ENCODE peak calls at places on chromosomes 3 and 15, in five cellular contexts. U is stomach, B is transverse colon, O is suprapubic skin, P is upper lobe of left lung. E is an unnamed sample.

GRCh38 chr15:85500060-85500708 is 119.8 kb downstream of the AKAP13 start:
- DNase-seq in U (no peak), B (no peak), O (no peak), P (no peak), E (no peak)

GRCh38 chr3:123561188-123561587 is 23.7 kb downstream of the HACD2 start:
- DNase-seq in U (no peak), B (no peak), O (no peak), P (no peak), E (no peak)

GRCh38 chr3:160616311-160616710 is 50.9 kb upstream of the KPNA4 start:
- DNase-seq in U (no peak), B (no peak), O (no peak), P (no peak), E (no peak)

GRCh38 chr3:66923991-66924390 is 74.1 kb upstream of the KBTBD8 start:
- DNase-seq in U (no peak), B (no peak), O (no peak), P (no peak), E (no peak)

GRCh38 chr15:25182736-25183445 is 228.1 kb downstream of the SNRPN start:
- DNase-seq in U (no peak), B (no peak), O (peak), P (peak), E (peak)

GRCh38 chr3:31165399-31165860 is 271.0 kb upstream of the GADL1 start:
- DNase-seq in U (no peak), B (no peak), O (no peak), P (peak), E (no peak)

GRCh38 chr3:31343075-31343474 is 189.7 kb upstream of the STT3B start:
- DNase-seq in U (no peak), B (no peak), O (no peak), P (no peak), E (no peak)

GRCh38 chr15:44682211-44682610 is 18.7 kb upstream of the SPG11 start:
- DNase-seq in U (no peak), B (no peak), O (no peak), P (no peak), E (no peak)

GRCh38 chr3:9780451-9780797 is 10.7 kb upstream of the CAMK1 start:
- DNase-seq in U (no peak), B (no peak), O (no peak), P (no peak), E (no peak)

GRCh38 chr3:136624894-136625815 is 127.0 kb downstream of the STAG1 start:
- DNase-seq in U (no peak), B (no peak), O (no peak), P (peak), E (no peak)

GRCh38 chr15:35206060-35206675 is 121.1 kb upstream of the NANOGP8 start:
- DNase-seq in U (no peak), B (no peak), O (no peak), P (no peak), E (no peak)

GRCh38 chr3:10395671-10396070 is 74.8 kb upstream of the SEC13 start:
- DNase-seq in U (no peak), B (peak), O (no peak), P (no peak), E (no peak)

GRCh38 chr3:52208556-52208955 is 10.6 kb downstream of the ALAS1 start:
- DNase-seq in U (no peak), B (no peak), O (no peak), P (no peak), E (no peak)

GRCh38 chr3:148710665-148711064 is 13.0 kb downstream of the AGTR1 start:
- DNase-seq in U (no peak), B (no peak), O (no peak), P (no peak), E (no peak)
- TF ChIP-seq CTCF in U (no peak), B (no peak), O (no peak), P (no peak), E (no peak)

GRCh38 chr15:67542462-67543347 is at the start of gene MAP2K5:
- DNase-seq in U (peak), B (peak), O (peak), P (peak), E (peak)
- TF ChIP-seq POLR2AphosphoS5 in U (peak), B (peak), O (no peak), P (peak), E (peak)

DNA sequence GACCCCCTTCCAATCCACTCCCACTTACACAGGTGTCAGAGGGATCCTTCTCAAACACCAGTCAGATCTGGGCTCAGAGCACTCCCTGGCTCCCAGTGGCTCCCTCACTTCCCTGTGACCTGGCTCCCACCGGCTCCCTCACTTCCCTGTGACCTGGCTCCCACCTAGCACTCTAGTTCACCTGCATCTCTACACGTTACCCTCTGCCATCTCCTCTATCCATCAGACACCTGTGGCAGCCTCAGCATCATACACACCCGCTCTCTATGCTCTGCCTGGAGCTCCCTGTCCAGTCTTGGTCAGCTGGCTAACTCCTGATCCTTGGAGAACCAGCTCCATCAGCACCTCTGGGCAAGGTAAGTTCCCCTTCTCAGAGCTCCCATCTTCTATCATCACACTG is 5.6 kb downstream of the RPP25 start:
- DNase-seq in U (no peak), B (no peak), O (no peak), P (no peak), E (no peak)
- TF ChIP-seq EP300 in U (no peak), B (no peak), O (no peak), P (no peak), E (no peak)

GRCh38 chr3:150840733-150841515 is 64.3 kb downstream of the MINDY4B start:
- DNase-seq in U (no peak), B (no peak), O (no peak), P (no peak), E (no peak)
- TF ChIP-seq CTCF in U (no peak), B (no peak), O (no peak), P (no peak), E (no peak)

DNA sequence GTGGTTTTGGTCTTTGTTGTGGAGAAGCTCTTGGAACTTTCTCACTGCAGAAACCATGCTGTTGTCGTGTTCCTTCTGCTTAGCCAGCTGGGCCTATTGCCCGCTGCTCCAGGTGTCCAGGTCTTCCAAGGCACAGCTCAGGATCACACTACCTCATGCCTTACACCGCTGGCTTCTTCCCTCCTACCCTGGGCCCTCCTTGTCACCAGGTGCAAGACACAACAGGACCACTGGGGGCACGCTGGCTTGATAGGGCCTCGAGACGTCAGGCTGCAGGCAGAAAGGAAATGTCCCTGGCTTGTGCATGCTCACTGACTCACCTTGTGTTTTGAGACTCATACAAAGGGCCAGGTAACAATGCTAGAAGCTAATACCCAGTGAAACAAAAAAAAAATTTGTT is 32.3 kb downstream of the PAQR9 start:
- DNase-seq in U (no peak), B (peak), O (no peak), P (no peak), E (no peak)
- TF ChIP-seq POLR2AphosphoS5 in U (no peak), B (no peak), O (no peak), P (no peak), E (no peak)

GRCh38 chr3:85037203-85037602 is 78.4 kb downstream of the CADM2 start:
- DNase-seq in U (no peak), B (no peak), O (no peak), P (no peak), E (no peak)

GRCh38 chr3:85041562-85042055 is 82.8 kb downstream of the CADM2 start:
- DNase-seq in U (no peak), B (no peak), O (no peak), P (no peak), E (no peak)
- TF ChIP-seq EP300 in U (no peak), B (no peak), O (no peak), P (no peak), E (no peak)

GRCh38 chr15:79433610-79434009 is 1.5 kb downstream of the MINAR1 start:
- DNase-seq in U (no peak), B (no peak), O (no peak), P (no peak), E (no peak)
- TF ChIP-seq CTCF in U (no peak), B (no peak), O (no peak), P (no peak), E (no peak)

GRCh38 chr15:63892794-63893441 is 59.2 kb upstream of the HERC1 start:
- DNase-seq in U (peak), B (peak), O (no peak), P (peak), E (no peak)
- TF ChIP-seq POLR2AphosphoS5 in U (no peak), B (no peak), O (no peak), P (no peak), E (no peak)